ENCODE peak calls at places on chromosomes 1 and 21, in ten cellular contexts. F is fibroblast of lung; E is A549; T is IMR-90; S is CD8-positive, alpha-beta memory T cell; O is spleen; B is aorta; G is mesendoderm; Z is right cardiac atrium; U is MM.1S. V is an unnamed sample.

GRCh38 chr1:44072204-44072603 is 40.9 kb upstream of the SLC6A9 start:
- DNase-seq in O (no peak), E (no peak), B (no peak), G (no peak), F (peak; percentile 89), S (no peak), Z (no peak), T (peak; percentile 98), U (no peak), V (peak; percentile 27)

GRCh38 chr21:18244721-18245486 is at the start of gene CHODL:
- DNase-seq in T (no peak), O (no peak), S (no peak), U (no peak), E (no peak), F (peak; percentile 5), G (peak; percentile 8), B (peak; percentile 71), Z (peak; percentile 60), V (peak; percentile 6)

GRCh38 chr1:233127157-233127556 is 168.4 kb downstream of the PCNX2 start:
- DNase-seq in S (no peak), T (no peak), B (no peak), U (no peak), F (no peak), O (no peak), Z (no peak), E (no peak), G (peak; percentile 54), V (no peak)

GRCh38 chr1:205783904-205784303 is 8.6 kb upstream of the RAB29 start:
- DNase-seq in T (peak; percentile 48), Z (no peak), G (no peak), E (no peak), U (no peak), S (no peak), B (peak; percentile 81), O (no peak), F (no peak), V (no peak)

GRCh38 chr1:7808253-7808844 is 24.3 kb downstream of the PER3 start:
- DNase-seq in Z (no peak), G (peak; percentile 48), F (peak; percentile 74), S (no peak), U (peak; percentile 59), O (no peak), B (no peak), T (peak; percentile 40), E (peak; percentile 44), V (no peak)

GRCh38 chr1:214862421-214862820 is 220.1 kb upstream of the KCNK2 start:
- DNase-seq in S (no peak), E (no peak), Z (no peak), U (no peak), B (no peak), O (no peak), F (peak; percentile 28), G (no peak), T (peak; percentile 74), V (no peak)

GRCh38 chr1:116494351-116494692 is 76.5 kb downstream of the CD58 start:
- DNase-seq in Z (no peak), S (no peak), B (no peak), G (peak; percentile 87), T (no peak), E (no peak), U (no peak), O (no peak), F (no peak), V (no peak)

GRCh38 chr1:244494659-244495058 is 33.6 kb downstream of the CATSPERE start:
- DNase-seq in G (no peak), T (no peak), F (no peak), S (no peak), O (no peak), E (no peak), U (no peak), Z (no peak), B (no peak), V (no peak)

GRCh38 chr1:44862829-44863406 is 19.9 kb upstream of the PTCH2 start:
- DNase-seq in Z (no peak), T (peak; percentile 66), B (no peak), O (no peak), S (no peak), G (no peak), F (no peak), E (no peak), U (peak; percentile 10), V (no peak)

GRCh38 chr1:32349211-32349708 is 13.0 kb downstream of the FAM229A start:
- DNase-seq in T (peak; percentile 81), B (peak; percentile 79), U (no peak), Z (peak; percentile 79), G (no peak), F (peak; percentile 80), S (no peak), E (no peak), O (peak; percentile 86), V (peak; percentile 64)

GRCh38 chr1:24961961-24962861 is 32.1 kb upstream of the RUNX3 start:
- DNase-seq in U (no peak), T (no peak), B (peak; percentile 68), E (no peak), O (peak; percentile 69), Z (no peak), G (no peak), S (no peak), F (no peak), V (no peak)

GRCh38 chr1:94608852-94609570 is 67.5 kb upstream of the F3 start:
- DNase-seq in Z (no peak), T (peak; percentile 85), S (no peak), B (no peak), G (no peak), O (no peak), F (peak; percentile 54), E (no peak), U (no peak), V (no peak)

GRCh38 chr1:17893891-17894631 is 138.9 kb downstream of the ACTL8 start:
- DNase-seq in S (no peak), G (no peak), U (no peak), B (no peak), Z (no peak), T (peak; percentile 32), E (no peak), F (no peak), O (peak; percentile 41), V (no peak)

GRCh38 chr21:25845729-25846256 is 111.0 kb downstream of the GABPA start:
- DNase-seq in G (no peak), S (no peak), B (no peak), F (no peak), E (no peak), U (no peak), O (no peak), T (peak; percentile 14), Z (no peak), V (no peak)

GRCh38 chr1:61090546-61090945 is 8.2 kb downstream of the NFIA start:
- DNase-seq in Z (no peak), G (no peak), U (no peak), F (no peak), O (no peak), E (no peak), S (no peak), T (no peak), B (no peak), V (no peak)
- H3K4me3 ChIP-seq in Z (peak overlapping the region; percentile 31), G (no peak overlapping the region), U (no peak overlapping the region), F (no peak overlapping the region), O (no peak overlapping the region), E (no peak overlapping the region), S (no peak overlapping the region), T (no peak overlapping the region), B (peak overlapping the region; percentile 43), V (no peak overlapping the region)

DNA sequence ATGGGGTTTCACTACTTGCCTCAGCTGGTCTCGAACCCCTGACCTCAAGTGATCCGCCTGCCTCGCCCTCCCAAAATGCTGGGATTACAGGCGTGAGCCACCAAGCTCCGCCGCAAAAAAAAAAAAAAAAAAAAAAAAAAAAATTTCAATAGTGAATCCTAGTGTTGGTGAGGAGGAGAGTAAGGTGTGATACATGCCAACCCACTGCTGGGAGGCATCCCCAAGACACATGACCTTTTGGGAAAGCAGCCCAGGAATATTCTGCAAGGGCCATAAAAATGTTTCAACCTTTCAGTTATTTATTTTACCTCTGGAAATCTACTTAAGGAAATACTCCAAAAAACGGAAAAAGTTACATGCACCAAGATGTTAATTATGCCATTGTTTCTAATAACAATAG is 69.0 kb downstream of the ITPKB start:
- DNase-seq in T (no peak), E (no peak), B (no peak), O (no peak), Z (no peak), U (no peak), S (no peak), G (no peak), F (no peak), V (no peak)
- H3K4me1 ChIP-seq in T (no peaks in the 10 kb centered on the region), E (no peaks in the 10 kb centered on the region), B (no peaks in the 10 kb centered on the region), O (no peaks in the 10 kb centered on the region), Z (peaks cover 35% of the 10 kb centered on the region), U (no peaks in the 10 kb centered on the region), S (peaks cover 90% of the 10 kb centered on the region), G (peaks cover 8% of the 10 kb centered on the region), F (peaks cover 4% of the 10 kb centered on the region), V (no peaks in the 10 kb centered on the region)

GRCh38 chr1:91764471-91765115 is 121.4 kb downstream of the TGFBR3 start:
- DNase-seq in B (no peak), U (no peak), F (no peak), G (peak; percentile 73), S (no peak), E (no peak), Z (no peak), T (no peak), O (no peak), V (no peak)

GRCh38 chr1:91760487-91760886 is 125.5 kb downstream of the TGFBR3 start:
- DNase-seq in E (no peak), U (no peak), G (no peak), O (no peak), B (no peak), F (no peak), T (no peak), S (no peak), Z (no peak), V (no peak)

GRCh38 chr1:91763252-91763651 is 122.7 kb downstream of the TGFBR3 start:
- DNase-seq in O (no peak), U (no peak), S (no peak), B (no peak), Z (no peak), E (no peak), T (peak; percentile 77), G (no peak), F (peak; percentile 65), V (no peak)

GRCh38 chr1:91759076-91759475 is 126.9 kb downstream of the TGFBR3 start:
- DNase-seq in T (no peak), O (no peak), S (no peak), G (no peak), E (no peak), U (no peak), Z (no peak), B (no peak), F (no peak), V (no peak)

GRCh38 chr1:91761303-91761721 is 124.6 kb downstream of the TGFBR3 start:
- DNase-seq in T (no peak), S (no peak), U (no peak), E (no peak), O (no peak), Z (no peak), F (no peak), B (no peak), G (no peak), V (no peak)
- H3K4me3 ChIP-seq in T (no peak overlapping the region), S (no peak overlapping the region), U (no peak overlapping the region), E (no peak overlapping the region), O (no peak overlapping the region), Z (no peak overlapping the region), F (no peak overlapping the region), B (no peak overlapping the region), G (no peak overlapping the region), V (no peak overlapping the region)

DNA sequence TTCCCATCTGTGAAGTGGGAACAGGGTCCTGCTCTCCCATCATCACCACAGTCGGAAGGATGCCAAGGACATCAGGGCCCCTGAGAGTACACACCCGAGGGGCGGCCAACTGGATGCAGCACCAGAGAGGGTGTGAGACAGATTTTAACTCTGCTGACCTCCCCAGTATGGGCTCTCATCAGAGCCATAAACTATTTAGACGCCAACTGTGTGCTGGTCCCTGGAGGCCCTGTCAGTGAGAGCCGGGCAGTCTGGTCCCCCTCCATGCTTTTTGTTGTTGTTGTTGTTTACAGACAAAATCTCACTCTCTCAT is 1.7 kb downstream of the FGR start:
- DNase-seq in B (no peak), S (no peak), E (no peak), U (no peak), O (peak; percentile 78), T (no peak), G (no peak), Z (no peak), F (no peak), V (no peak)
- H3K4me1 ChIP-seq in B (no peaks in the 10 kb centered on the region), S (peaks cover 67% of the 10 kb centered on the region), E (no peaks in the 10 kb centered on the region), U (peaks cover 5% of the 10 kb centered on the region), O (peaks cover 100% of the 10 kb centered on the region), T (no peaks in the 10 kb centered on the region), G (no peaks in the 10 kb centered on the region), Z (peaks cover 19% of the 10 kb centered on the region), F (no peaks in the 10 kb centered on the region), V (no peaks in the 10 kb centered on the region)

V was measured in adrenal gland.